ENCODE peak calls at places on chromosomes 12 and 14, in seven cellular contexts. B is HTR-8/SVneo, H is psoas muscle, Y is bronchial epithelial cell, V is hepatic stellate cell, X is kidney tubule cell, R is dorsolateral prefrontal cortex. T is an unnamed sample.

GRCh38 chr12:102811125-102811737 is 105.8 kb downstream of the PAH start:
- DNase-seq in Y (no peak), V (no peak), B (peak), H (no peak), X (peak), R (no peak), T (peak)

GRCh38 chr12:96285158-96285557 is 91.0 kb downstream of the ELK3 start:
- DNase-seq in B (no peak), R (no peak), H (no peak), V (no peak), Y (no peak), X (no peak), T (no peak)

GRCh38 chr14:56172571-56172971 is 54.4 kb downstream of the PELI2 start:
- DNase-seq in Y (peak), V (peak), R (no peak), B (no peak), H (no peak), X (peak), T (peak)

GRCh38 chr12:27709932-27710591 is 570 bp upstream of the MRPS35 start:
- DNase-seq in Y (peak), H (no peak), X (peak), R (no peak), B (peak), V (peak), T (no peak)

GRCh38 chr14:106215229-106215628 is 688.8 kb downstream of the TMEM121 start:
- DNase-seq in B (no peak), R (no peak), X (no peak), Y (no peak), H (no peak), V (no peak), T (no peak)

GRCh38 chr14:103353391-103353790 is 19.4 kb downstream of the EIF5 start:
- DNase-seq in B (no peak), Y (no peak), H (no peak), X (no peak), R (no peak), V (no peak), T (no peak)

GRCh38 chr12:39752482-39753147 is 133.0 kb upstream of the ABCD2 start:
- DNase-seq in V (no peak), Y (no peak), R (no peak), B (no peak), H (no peak), X (no peak), T (no peak)

GRCh38 chr14:72535485-72535884 is 358.4 kb downstream of the DPF3 start:
- DNase-seq in Y (no peak), H (no peak), X (no peak), R (no peak), B (no peak), V (no peak), T (no peak)

GRCh38 chr14:61343471-61343870 is 22.1 kb downstream of the PRKCH start:
- DNase-seq in V (no peak), R (no peak), H (no peak), Y (peak), X (no peak), B (no peak), T (no peak)

GRCh38 chr12:26346748-26347147 is 151.4 kb downstream of the SSPN start:
- DNase-seq in B (no peak), R (no peak), H (no peak), Y (no peak), V (no peak), X (no peak), T (no peak)

GRCh38 chr14:68270342-68270741 is 450.8 kb downstream of the RAD51B start:
- DNase-seq in Y (no peak), R (no peak), V (no peak), B (no peak), H (no peak), X (no peak), T (no peak)

GRCh38 chr12:131445184-131445974 is 265.5 kb upstream of the SFSWAP start:
- DNase-seq in R (no peak), H (no peak), Y (no peak), X (no peak), B (no peak), V (no peak), T (no peak)

GRCh38 chr14:100827140-100827517 is 1.2 kb downstream of the MEG3 start:
- DNase-seq in Y (no peak), X (no peak), H (no peak), V (no peak), R (no peak), B (no peak), T (no peak)

GRCh38 chr14:71720978-71721624 is 211.1 kb upstream of the RGS6 start:
- DNase-seq in X (peak), B (peak), R (no peak), H (no peak), V (peak), Y (peak), T (peak)

GRCh38 chr12:69405466-69405865 is 45.9 kb downstream of the YEATS4 start:
- DNase-seq in R (no peak), H (peak), X (peak), V (peak), Y (peak), B (peak), T (peak)

GRCh38 chr12:45309826-45310626 is 94.1 kb downstream of the ANO6 start:
- DNase-seq in R (no peak), B (no peak), H (no peak), Y (no peak), X (peak), V (peak), T (no peak)

GRCh38 chr12:95593266-95593871 is 42.1 kb upstream of the USP44 start:
- DNase-seq in R (no peak), Y (no peak), V (no peak), B (no peak), H (no peak), X (no peak), T (no peak)

GRCh38 chr12:89901906-89902648 is 193.4 kb upstream of the ATP2B1 start:
- DNase-seq in B (no peak), R (no peak), H (no peak), V (no peak), Y (no peak), X (no peak), T (no peak)

GRCh38 chr12:56687225-56688128 is 607 bp downstream of the PTGES3 start:
- DNase-seq in R (peak), X (peak), H (peak), B (peak), Y (peak), V (peak), T (no peak)

GRCh38 chr12:59097876-59098275 is 177.6 kb upstream of the LRIG3 start:
- DNase-seq in Y (peak), R (no peak), H (no peak), B (no peak), X (no peak), V (no peak), T (no peak)

GRCh38 chr14:31785574-31785973 is 224.4 kb downstream of the NUBPL start:
- DNase-seq in X (no peak), Y (no peak), H (no peak), R (no peak), B (no peak), V (no peak), T (no peak)

GRCh38 chr12:46572644-46573630 is 200.4 kb upstream of the SLC38A2 start:
- DNase-seq in V (no peak), B (no peak), X (no peak), Y (no peak), R (no peak), H (no peak), T (no peak)

GRCh38 chr14:54438703-54439102 is 2.5 kb downstream of the CNIH1 start:
- DNase-seq in B (no peak), Y (no peak), H (no peak), V (no peak), X (no peak), R (no peak), T (no peak)

GRCh38 chr14:95101736-95102677 is 55.3 kb downstream of the DICER1 start:
- DNase-seq in X (no peak), V (no peak), B (no peak), R (no peak), Y (no peak), H (no peak), T (no peak)

GRCh38 chr14:66944872-66945271 is 244.4 kb upstream of the GARIN2 start:
- DNase-seq in B (no peak), R (no peak), V (no peak), Y (no peak), X (peak), H (no peak), T (no peak)

GRCh38 chr12:58575281-58575680 is 345.0 kb downstream of the LRIG3 start:
- DNase-seq in B (no peak), R (no peak), H (no peak), X (peak), V (peak), Y (peak), T (no peak)

GRCh38 chr12:117080707-117081141 is 18.5 kb downstream of the TESC start:
- DNase-seq in R (no peak), Y (no peak), H (no peak), B (no peak), X (no peak), V (no peak), T (no peak)

GRCh38 chr12:96828169-96828789 is 78.8 kb upstream of the NEDD1 start:
- DNase-seq in R (no peak), V (no peak), B (no peak), X (no peak), H (no peak), Y (no peak), T (no peak)

GRCh38 chr12:68772714-68773113 is 26.7 kb downstream of the SLC35E3 start:
- DNase-seq in R (no peak), H (no peak), B (no peak), Y (no peak), V (no peak), X (no peak), T (no peak)

GRCh38 chr12:104742551-104742961 is 215.5 kb downstream of the SLC41A2 start:
- DNase-seq in B (no peak), R (peak), V (no peak), Y (no peak), H (no peak), X (no peak), T (no peak)

GRCh38 chr12:96034631-96035282 is 630 bp downstream of the LTA4H start:
- DNase-seq in R (peak), V (peak), Y (peak), X (peak), B (peak), H (no peak), T (peak)

GRCh38 chr12:69935651-69936100 is 110.6 kb downstream of the MYRFL start:
- DNase-seq in R (peak), V (no peak), Y (no peak), B (no peak), X (no peak), H (no peak), T (no peak)

GRCh38 chr12:16323010-16323409 is 24.4 kb upstream of the MGST1 start:
- DNase-seq in H (no peak), V (no peak), Y (peak), R (no peak), X (no peak), B (no peak), T (no peak)

GRCh38 chr14:93133476-93133875 is 17.8 kb upstream of the ITPK1 start:
- DNase-seq in Y (peak), V (no peak), X (no peak), R (no peak), B (no peak), H (no peak), T (no peak)

GRCh38 chr14:101482066-101482465 is 79.2 kb upstream of the DIO3 start:
- DNase-seq in R (no peak), X (no peak), B (no peak), Y (no peak), V (no peak), H (no peak), T (no peak)

GRCh38 chr12:10186299-10186698 is 7.5 kb downstream of the TMEM52B start:
- DNase-seq in V (no peak), R (peak), Y (no peak), X (no peak), H (peak), B (no peak), T (no peak)